ENCODE peak calls at places on chromosomes 7 and 10, in seven cellular contexts. R, B, I, H, K, F and C are unnamed samples.

GRCh38 chr7:128770238-128770637 is 5.4 kb downstream of the OPN1SW start:
- DNase-seq in B (no peak), K (no peak), R (no peak), F (no peak), I (no peak), H (no peak), C (no peak)

GRCh38 chr10:26441491-26442214 is 3.5 kb downstream of the APBB1IP start:
- DNase-seq in B (no peak), F (no peak), H (no peak), K (no peak), R (no peak), I (no peak), C (peak)

GRCh38 chr10:89789188-89789587 is 87.8 kb downstream of the KIF20B start:
- DNase-seq in F (no peak), K (no peak), I (no peak), R (no peak), H (no peak), B (no peak), C (no peak)

GRCh38 chr7:72343991-72344390 is 68.1 kb downstream of the CALN1 start:
- DNase-seq in I (no peak), F (no peak), H (no peak), K (no peak), B (no peak), R (no peak), C (no peak)

GRCh38 chr10:110918269-110918632 is 729 bp downstream of the BBIP1 start:
- DNase-seq in F (peak), I (no peak), R (no peak), K (peak), B (peak), H (peak), C (peak)

GRCh38 chr7:121294448-121294992 is 34.3 kb upstream of the WNT16 start:
- DNase-seq in B (no peak), H (no peak), K (no peak), R (no peak), I (no peak), F (no peak), C (peak)

GRCh38 chr10:3755440-3756359 is 29.3 kb downstream of the KLF6 start:
- DNase-seq in H (no peak), B (no peak), R (no peak), I (no peak), K (no peak), F (no peak), C (peak)

GRCh38 chr7:43758861-43759683 is 592 bp downstream of the BLVRA start:
- DNase-seq in F (peak), I (peak), B (no peak), K (no peak), R (peak), H (peak), C (peak)

GRCh38 chr7:101170617-101171441 is 5.5 kb upstream of the VGF start:
- DNase-seq in K (no peak), F (no peak), B (no peak), I (peak), R (no peak), H (no peak), C (no peak)

GRCh38 chr10:13158401-13158800 is 3.0 kb upstream of the MCM10 start:
- DNase-seq in F (peak), H (no peak), I (no peak), B (no peak), R (no peak), K (no peak), C (no peak)

GRCh38 chr7:98802088-98802780 is 67.6 kb downstream of the TMEM130 start:
- DNase-seq in B (peak), R (peak), I (peak), H (no peak), F (no peak), K (peak), C (peak)

GRCh38 chr10:112261281-112261822 is 21.8 kb upstream of the TECTB start:
- DNase-seq in H (no peak), K (no peak), I (no peak), B (no peak), R (no peak), F (no peak), C (peak)

GRCh38 chr7:120941064-120941463 is 9.5 kb upstream of the ING3 start:
- DNase-seq in R (no peak), K (no peak), H (no peak), F (no peak), I (no peak), B (no peak), C (peak)

GRCh38 chr10:70309661-70310060 is 25.9 kb upstream of the NPFFR1 start:
- DNase-seq in R (no peak), K (no peak), H (no peak), F (no peak), B (no peak), I (peak), C (no peak)

GRCh38 chr7:81162771-81163525 is 244.1 kb upstream of the SEMA3C start:
- DNase-seq in R (no peak), I (no peak), B (no peak), F (no peak), K (no peak), H (no peak), C (peak)

GRCh38 chr10:96478317-96478716 is 35.4 kb downstream of the TLL2 start:
- DNase-seq in K (no peak), H (no peak), R (no peak), B (no peak), F (no peak), I (no peak), C (no peak)

GRCh38 chr7:37311282-37311868 is 137.3 kb downstream of the ELMO1 start:
- DNase-seq in I (no peak), H (no peak), K (no peak), R (no peak), B (no peak), F (no peak), C (no peak)

GRCh38 chr10:64449603-64450002 is 928.4 kb downstream of the REEP3 start:
- DNase-seq in F (no peak), B (no peak), R (no peak), H (no peak), I (no peak), K (no peak), C (no peak)

GRCh38 chr7:149547126-149547525 is 49.5 kb upstream of the ZNF746 start:
- DNase-seq in I (no peak), H (no peak), F (no peak), R (no peak), K (no peak), B (no peak), C (no peak)

GRCh38 chr7:130273081-130273699 is 6.5 kb downstream of the CPA2 start:
- DNase-seq in F (no peak), R (no peak), H (no peak), I (no peak), K (no peak), B (no peak), C (no peak)

GRCh38 chr7:154869436-154869835 is 133.5 kb downstream of the PAXIP1 start:
- DNase-seq in I (peak), F (no peak), R (no peak), K (no peak), H (no peak), B (no peak), C (no peak)

GRCh38 chr7:107258737-107259136 is 89.9 kb downstream of the HBP1 start:
- DNase-seq in B (no peak), H (no peak), I (no peak), F (no peak), R (no peak), K (no peak), C (no peak)

GRCh38 chr10:23116696-23117095 is 21.3 kb downstream of the MSRB2 start:
- DNase-seq in H (no peak), R (no peak), K (no peak), F (no peak), I (no peak), B (no peak), C (no peak)

GRCh38 chr10:44998146-44998631 is 2.5 kb upstream of the ZNF22 start:
- DNase-seq in H (no peak), R (no peak), F (no peak), I (no peak), B (no peak), K (no peak), C (no peak)

GRCh38 chr10:59971915-59972314 is 65.6 kb upstream of the CCDC6 start:
- DNase-seq in F (no peak), I (no peak), B (no peak), H (no peak), K (no peak), R (no peak), C (no peak)

GRCh38 chr7:124403112-124403511 is 362.5 kb downstream of the GPR37 start:
- DNase-seq in F (no peak), K (no peak), H (no peak), R (no peak), B (no peak), I (no peak), C (no peak)

GRCh38 chr10:112286837-112287818 is 3.9 kb downstream of the TECTB start:
- DNase-seq in I (no peak), B (no peak), R (no peak), K (no peak), F (no peak), H (no peak), C (no peak)

GRCh38 chr7:131369354-131369753 is 41.7 kb downstream of the MKLN1 start:
- DNase-seq in F (no peak), I (no peak), B (no peak), H (no peak), K (no peak), R (no peak), C (peak)

GRCh38 chr7:108146070-108146842 is 16.1 kb upstream of the LAMB4 start:
- DNase-seq in H (no peak), F (peak), I (peak), B (peak), K (peak), R (peak), C (peak)

GRCh38 chr7:116672596-116673503 is 854 bp downstream of the MET start:
- DNase-seq in B (no peak), F (no peak), R (no peak), H (no peak), I (peak), K (peak), C (peak)

GRCh38 chr7:130930260-130930659 is 196.3 kb upstream of the KLF14 start:
- DNase-seq in K (no peak), H (peak), B (no peak), F (no peak), I (no peak), R (no peak), C (no peak)

GRCh38 chr7:120052884-120053382 is 220.0 kb upstream of the KCND2 start:
- DNase-seq in B (no peak), R (no peak), I (no peak), K (peak), H (no peak), F (no peak), C (peak)

GRCh38 chr10:110765513-110766375 is 106.0 kb upstream of the PDCD4 start:
- DNase-seq in K (no peak), H (no peak), R (no peak), B (no peak), F (no peak), I (no peak), C (no peak)

GRCh38 chr10:31030216-31030615 is 1.4 kb downstream of the ZNF438 start:
- DNase-seq in H (no peak), B (no peak), F (no peak), R (no peak), K (no peak), I (no peak), C (no peak)

GRCh38 chr10:132721725-132722124 is 64.2 kb downstream of the NKX6-2 start:
- DNase-seq in I (no peak), F (no peak), B (no peak), K (no peak), R (no peak), H (no peak), C (peak)

GRCh38 chr10:28387141-28387540 is 84.3 kb upstream of the MPP7 start:
- DNase-seq in H (no peak), I (no peak), B (no peak), F (no peak), K (no peak), R (no peak), C (no peak)

GRCh38 chr10:89476150-89476549 is 59.2 kb downstream of the SLC16A12 start:
- DNase-seq in H (no peak), I (no peak), R (no peak), F (no peak), B (no peak), K (no peak), C (no peak)